ENCODE peak calls at places on chromosomes 3 and 15, in six cellular contexts. K is GM13976; O is cardiac fibroblast; H is activated CD8-positive, alpha-beta memory T cell treated with anti-CD3 and anti-CD28 coated beads for 24 hours; S is A549; D is AML-193. E is an unnamed sample.

GRCh38 chr3:56753206-56753605 is 48.5 kb downstream of the ARHGEF3 start:
- DNase-seq in K (peak), S (no peak), D (peak), H (peak), O (peak), E (no peak)

GRCh38 chr3:64681015-64681414 is 6.8 kb downstream of the ADAMTS9 start:
- DNase-seq in H (no peak), D (no peak), S (no peak), O (no peak), K (no peak), E (no peak)

GRCh38 chr3:184459355-184459754 is 79.5 kb downstream of the CHRD start:
- DNase-seq in S (no peak), O (peak), D (no peak), H (no peak), K (no peak), E (peak)

GRCh38 chr3:124783696-124784095 is 53.4 kb downstream of the UMPS start:
- DNase-seq in O (no peak), H (no peak), S (no peak), K (no peak), D (no peak), E (no peak)

GRCh38 chr3:169285057-169285990 is 378.2 kb downstream of the MECOM start:
- DNase-seq in H (no peak), S (no peak), O (peak), D (no peak), K (no peak), E (no peak)

GRCh38 chr3:8529738-8530525 is 28.3 kb downstream of the LMCD1 start:
- DNase-seq in D (peak), S (peak), O (no peak), H (no peak), K (no peak), E (no peak)

GRCh38 chr3:192957441-192957951 is 39.8 kb upstream of the MB21D2 start:
- DNase-seq in H (no peak), O (peak), K (no peak), D (peak), S (no peak), E (peak)

GRCh38 chr3:189967254-189967865 is 153.3 kb downstream of the P3H2 start:
- DNase-seq in H (no peak), K (peak), D (peak), O (peak), S (peak), E (peak)

GRCh38 chr3:49806838-49807237 is 3.8 kb downstream of the INKA1 start:
- DNase-seq in D (no peak), K (no peak), S (no peak), O (no peak), H (no peak), E (no peak)

GRCh38 chr3:82281205-82281604 is 519.8 kb upstream of the GBE1 start:
- DNase-seq in O (no peak), D (no peak), K (no peak), S (no peak), H (no peak), E (no peak)

GRCh38 chr3:6110451-6110850 is 750.5 kb upstream of the GRM7 start:
- DNase-seq in H (no peak), S (no peak), O (no peak), K (no peak), D (no peak), E (no peak)

GRCh38 chr3:39105687-39106063 is 1.8 kb downstream of the GORASP1 start:
- DNase-seq in D (no peak), O (no peak), S (no peak), K (no peak), H (no peak), E (no peak)

GRCh38 chr3:99783009-99783573 is 34.6 kb upstream of the CMSS1 start:
- DNase-seq in D (no peak), H (no peak), O (peak), K (no peak), S (no peak), E (peak)

GRCh38 chr15:101139986-101140696 is 111.7 kb downstream of the CHSY1 start:
- DNase-seq in H (no peak), O (no peak), K (no peak), D (no peak), S (no peak), E (no peak)

GRCh38 chr3:136860541-136860940 is 1.5 kb upstream of the NCK1 start:
- DNase-seq in S (no peak), D (no peak), K (no peak), O (no peak), H (no peak), E (no peak)

GRCh38 chr3:155870133-155870944 is at the start of gene GMPS:
- DNase-seq in H (peak), S (peak), D (peak), O (peak), K (peak), E (peak)

GRCh38 chr3:177580437-177580836 is 383.2 kb upstream of the TBL1XR1 start:
- DNase-seq in S (no peak), K (no peak), D (no peak), H (no peak), O (no peak), E (no peak)

GRCh38 chr15:42134617-42135243 is 21.7 kb downstream of the PLA2G4F start:
- DNase-seq in O (no peak), D (no peak), K (no peak), S (no peak), H (peak), E (no peak)

GRCh38 chr3:102206506-102207145 is 228.2 kb upstream of the ZPLD1 start:
- DNase-seq in S (no peak), K (no peak), H (no peak), D (no peak), O (peak), E (peak)

GRCh38 chr3:127970966-127971592 is 56.0 kb downstream of the KBTBD12 start:
- DNase-seq in K (peak), O (peak), S (peak), H (no peak), D (peak), E (peak)

GRCh38 chr3:134846943-134847342 is 51.9 kb downstream of the EPHB1 start:
- DNase-seq in O (peak), S (peak), H (no peak), D (no peak), K (no peak), E (peak)

GRCh38 chr3:152331018-152331541 is 62.4 kb downstream of the MBNL1 start:
- DNase-seq in O (peak), S (peak), K (no peak), D (no peak), H (no peak), E (peak)

GRCh38 chr3:153246805-153247204 is 84.8 kb downstream of the RAP2B start:
- DNase-seq in H (no peak), S (no peak), D (peak), O (peak), K (no peak), E (no peak)

GRCh38 chr3:99407257-99407656 is 231.1 kb upstream of the COL8A1 start:
- DNase-seq in S (no peak), O (no peak), H (no peak), K (no peak), D (no peak), E (no peak)

GRCh38 chr15:83499476-83499875 is 52.3 kb downstream of the SH3GL3 start:
- DNase-seq in O (no peak), H (no peak), S (no peak), D (no peak), K (no peak), E (no peak)

GRCh38 chr3:166986000-166986399 is 394.1 kb downstream of the ZBBX start:
- DNase-seq in O (no peak), H (no peak), K (no peak), S (no peak), D (no peak), E (no peak)

GRCh38 chr15:55546718-55547117 is 38.7 kb upstream of the DNAAF4 start:
- DNase-seq in S (no peak), K (no peak), H (no peak), O (peak), D (no peak), E (peak)

GRCh38 chr15:92047900-92048299 is 194.4 kb downstream of the SLCO3A1 start:
- DNase-seq in K (no peak), O (no peak), D (no peak), S (no peak), H (no peak), E (no peak)

GRCh38 chr15:101803209-101803608 is at the start of gene OR4F6:
- DNase-seq in D (no peak), O (no peak), K (no peak), H (no peak), S (no peak), E (no peak)

GRCh38 chr15:85454403-85454802 is 74.0 kb downstream of the AKAP13 start:
- DNase-seq in S (no peak), K (no peak), O (no peak), D (no peak), H (no peak), E (no peak)

GRCh38 chr3:183845608-183846288 is 20.4 kb upstream of the MAP6D1 start:
- DNase-seq in O (no peak), H (no peak), D (no peak), S (no peak), K (no peak), E (no peak)

GRCh38 chr3:18780941-18781340 is 355.8 kb upstream of the SATB1 start:
- DNase-seq in D (no peak), H (no peak), S (no peak), K (no peak), O (no peak), E (no peak)

GRCh38 chr15:101368868-101369642 is 74.0 kb upstream of the SNRPA1 start:
- DNase-seq in D (no peak), S (no peak), O (no peak), H (no peak), K (no peak), E (no peak)

GRCh38 chr3:196684548-196685407 is 27.3 kb downstream of the CEP19 start:
- DNase-seq in K (peak), D (peak), H (peak), O (peak), S (peak), E (peak)

GRCh38 chr15:39685999-39686613 is 96.5 kb downstream of the FSIP1 start:
- DNase-seq in H (no peak), K (peak), D (peak), S (peak), O (peak), E (peak)

GRCh38 chr3:189270248-189270832 is 98.6 kb downstream of the TPRG1 start:
- DNase-seq in S (peak), K (no peak), O (peak), D (peak), H (no peak), E (peak)

GRCh38 chr3:109178701-109179100 is 42.2 kb downstream of the C3orf85 start:
- DNase-seq in S (no peak), D (no peak), H (no peak), K (no peak), O (no peak), E (no peak)

GRCh38 chr3:60514866-60515265 is 736.4 kb downstream of the FHIT start:
- DNase-seq in D (no peak), S (no peak), K (no peak), H (no peak), O (no peak), E (no peak)

E was measured in brain microvascular endothelial cell.